ENCODE peak calls at places on chromosomes 2 and 18, in six cellular contexts. F, I, M, H, G and K are unnamed samples.

GRCh38 chr2:233449921-233450853 is 95.9 kb downstream of the DGKD start:
- DNase-seq in I (no peak), G (no peak), M (no peak), F (no peak), H (no peak), K (peak; percentile 36)

GRCh38 chr2:20186078-20186854 is 38.7 kb downstream of the SDC1 start:
- DNase-seq in I (peak; percentile 74), G (no peak), M (no peak), F (no peak), H (peak; percentile 94), K (peak; percentile 75)

GRCh38 chr2:55419514-55420243 is at the start of gene CCDC88A:
- DNase-seq in G (peak; percentile 98), F (peak; percentile 87), M (peak; percentile 91), I (peak; percentile 97), H (peak; percentile 97), K (peak; percentile 98)

GRCh38 chr2:161243873-161244272 is 64.4 kb upstream of the PSMD14 start:
- DNase-seq in H (no peak), M (no peak), I (no peak), F (no peak), G (no peak), K (no peak)

GRCh38 chr2:28436525-28437051 is 43.9 kb downstream of the FOSL2 start:
- DNase-seq in F (no peak), M (no peak), G (no peak), H (peak; percentile 86), I (peak; percentile 97), K (no peak)

GRCh38 chr2:159399716-159400525 is 113.4 kb upstream of the WDSUB1 start:
- DNase-seq in H (no peak), M (peak; percentile 20), I (no peak), F (no peak), G (no peak), K (peak; percentile 18)

GRCh38 chr2:20326163-20326780 is 24.4 kb downstream of the PUM2 start:
- DNase-seq in I (peak; percentile 25), M (peak; percentile 36), G (no peak), H (peak; percentile 65), F (peak; percentile 84), K (no peak)

GRCh38 chr18:35526476-35527120 is 28.8 kb upstream of the INO80C start:
- DNase-seq in H (no peak), I (peak; percentile 42), G (no peak), F (no peak), M (no peak), K (no peak)

GRCh38 chr18:70645971-70646370 is 357.1 kb downstream of the SOCS6 start:
- DNase-seq in F (no peak), I (no peak), G (no peak), M (no peak), H (no peak), K (no peak)

GRCh38 chr2:237264480-237265219 is 149.3 kb downstream of the COL6A3 start:
- DNase-seq in F (no peak), H (no peak), G (no peak), M (no peak), I (no peak), K (peak; percentile 84)

GRCh38 chr2:8487461-8487932 is 194.4 kb upstream of the ID2 start:
- DNase-seq in G (no peak), F (no peak), H (peak; percentile 31), I (no peak), M (no peak), K (no peak)

GRCh38 chr2:121626777-121627524 is 22.3 kb downstream of the CLASP1 start:
- DNase-seq in H (no peak), G (no peak), F (peak; percentile 29), I (no peak), M (no peak), K (no peak)

GRCh38 chr18:59662008-59662701 is 35.1 kb downstream of the CCBE1 start:
- DNase-seq in I (peak; percentile 2), M (no peak), F (no peak), G (no peak), H (peak; percentile 71), K (peak; percentile 23)

GRCh38 chr2:233129351-233129978 is 69.3 kb downstream of the INPP5D start:
- DNase-seq in I (no peak), F (no peak), M (no peak), G (no peak), H (no peak), K (no peak)

GRCh38 chr18:45684341-45685115 is 39.5 kb upstream of the SLC14A1 start:
- DNase-seq in I (no peak), F (no peak), M (no peak), G (no peak), H (peak; percentile 58), K (no peak)

GRCh38 chr2:85710687-85711577 is 16.8 kb downstream of the GNLY start:
- DNase-seq in F (no peak), M (no peak), H (no peak), I (no peak), G (no peak), K (peak; percentile 77)

GRCh38 chr2:164840458-164840929 is 1.1 kb downstream of the COBLL1 start:
- DNase-seq in I (peak; percentile 19), G (peak; percentile 19), H (peak; percentile 70), M (no peak), F (no peak), K (peak; percentile 8)

GRCh38 chr2:189500456-189501160 is 59.3 kb downstream of the WDR75 start:
- DNase-seq in H (no peak), F (no peak), G (no peak), I (no peak), M (no peak), K (no peak)

GRCh38 chr2:134435936-134436335 is 182.1 kb downstream of the MGAT5 start:
- DNase-seq in G (no peak), F (no peak), M (no peak), H (no peak), I (no peak), K (no peak)

GRCh38 chr18:64202836-64203235 is 53.9 kb upstream of the LINC00305 start:
- DNase-seq in M (no peak), F (no peak), H (peak; percentile 21), I (peak; percentile 39), G (no peak), K (no peak)

GRCh38 chr2:55242617-55243016 is 10.1 kb downstream of the RPS27A start:
- DNase-seq in M (no peak), I (no peak), G (no peak), F (no peak), H (no peak), K (no peak)

GRCh38 chr2:25845843-25846505 is 32.3 kb downstream of the ASXL2 start:
- DNase-seq in I (no peak), G (no peak), F (peak; percentile 8), M (no peak), H (peak; percentile 61), K (no peak)

GRCh38 chr2:238908960-238909951 is 61.4 kb downstream of the TWIST2 start:
- DNase-seq in G (no peak), M (no peak), H (no peak), I (no peak), F (no peak), K (no peak)

GRCh38 chr2:207235621-207236020 is 69.9 kb upstream of the KLF7 start:
- DNase-seq in I (no peak), H (no peak), G (no peak), F (no peak), M (no peak), K (no peak)

GRCh38 chr2:10547663-10548384 is 99.7 kb upstream of the ODC1 start:
- DNase-seq in G (no peak), H (no peak), F (no peak), M (no peak), I (no peak), K (no peak)

GRCh38 chr2:7773362-7773973 is 856.3 kb downstream of the RNF144A start:
- DNase-seq in I (no peak), H (peak; percentile 51), F (no peak), M (no peak), G (no peak), K (no peak)

GRCh38 chr2:210038078-210038477 is 35.6 kb downstream of the RPE start:
- DNase-seq in I (no peak), G (no peak), F (no peak), M (no peak), H (no peak), K (no peak)

GRCh38 chr2:118524911-118525310 is 322.5 kb downstream of the EN1 start:
- DNase-seq in H (no peak), F (no peak), M (no peak), G (no peak), I (no peak), K (no peak)

GRCh38 chr2:140863713-140864112 is 1267.1 kb downstream of the LRP1B start:
- DNase-seq in I (no peak), H (peak; percentile 63), M (peak; percentile 24), G (no peak), F (peak; percentile 70), K (no peak)

GRCh38 chr2:239381709-239382134 is 19.1 kb downstream of the HDAC4 start:
- DNase-seq in H (no peak), F (no peak), I (no peak), G (no peak), M (no peak), K (no peak)

GRCh38 chr2:203105996-203106395 is 91.3 kb downstream of the NBEAL1 start:
- DNase-seq in I (no peak), H (no peak), G (no peak), M (no peak), F (no peak), K (no peak)

GRCh38 chr2:19114754-19115231 is 243.6 kb downstream of the OSR1 start:
- DNase-seq in I (no peak), M (no peak), G (no peak), H (no peak), F (peak; percentile 91), K (no peak)

GRCh38 chr18:7902399-7902839 is 335.3 kb downstream of the PTPRM start:
- DNase-seq in G (no peak), F (no peak), H (no peak), M (no peak), I (no peak), K (peak; percentile 89)

GRCh38 chr2:20148841-20149702 is 75.9 kb downstream of the SDC1 start:
- DNase-seq in F (peak; percentile 36), H (peak; percentile 28), M (peak; percentile 9), G (no peak), I (no peak), K (peak; percentile 69)

GRCh38 chr2:66805136-66805535 is 370.2 kb downstream of the MEIS1 start:
- DNase-seq in M (no peak), H (no peak), F (no peak), I (no peak), G (no peak), K (no peak)